ENCODE peak calls at places on chromosomes 2 and 18, in five cellular contexts. C, I, T, Q and U are unnamed samples.

GRCh38 chr2:12549641-12550040 is 167.1 kb upstream of the TRIB2 start:
- DNase-seq in C (no peak), I (peak; percentile 33), T (no peak), Q (no peak), U (no peak)

GRCh38 chr18:49250819-49251388 is 209.5 kb downstream of the DYM start:
- DNase-seq in C (no peak), I (peak; percentile 49), T (no peak), Q (no peak), U (no peak)

GRCh38 chr18:79871026-79871390 is 73.3 kb downstream of the KCNG2 start:
- DNase-seq in C (no peak), I (no peak), T (no peak), Q (no peak), U (peak; percentile 48)

GRCh38 chr18:76592096-76592495 is 97.1 kb upstream of the ZNF516 start:
- DNase-seq in C (no peak), I (no peak), T (no peak), Q (no peak), U (no peak)

GRCh38 chr2:95344208-95344570 is 47.0 kb downstream of the KCNIP3 start:
- DNase-seq in C (no peak), I (no peak), T (peak; percentile 4), Q (no peak), U (peak; percentile 35)

GRCh38 chr2:10982931-10983701 is 71.4 kb downstream of the KCNF1 start:
- DNase-seq in C (no peak), I (no peak), T (no peak), Q (no peak), U (peak; percentile 45)

GRCh38 chr2:230775737-230776136 is 63.1 kb downstream of the CAB39 start:
- DNase-seq in C (no peak), I (no peak), T (no peak), Q (no peak), U (no peak)

GRCh38 chr2:170155723-170156253 is 22.2 kb upstream of the MYO3B start:
- DNase-seq in C (no peak), I (no peak), T (no peak), Q (no peak), U (no peak)

GRCh38 chr18:75083131-75083530 is 125.8 kb downstream of the PTGR3 start:
- DNase-seq in C (no peak), I (no peak), T (no peak), Q (no peak), U (no peak)

GRCh38 chr2:222399038-222399783 is 25.1 kb upstream of the SGPP2 start:
- DNase-seq in C (no peak), I (no peak), T (no peak), Q (no peak), U (no peak)

GRCh38 chr2:10426726-10427567 is 21.2 kb downstream of the ODC1 start:
- DNase-seq in C (no peak), I (no peak), T (no peak), Q (no peak), U (no peak)

GRCh38 chr2:136436921-136437320 is 319.0 kb upstream of the CXCR4 start:
- DNase-seq in C (no peak), I (no peak), T (no peak), Q (no peak), U (no peak)

GRCh38 chr2:40330086-40330485 is 121.8 kb downstream of the SLC8A1 start:
- DNase-seq in C (no peak), I (no peak), T (no peak), Q (no peak), U (no peak)

GRCh38 chr2:33134764-33135560 is 188.2 kb downstream of the LTBP1 start:
- DNase-seq in C (no peak), I (no peak), T (no peak), Q (no peak), U (no peak)

GRCh38 chr2:197946562-197946961 is 142.2 kb downstream of the PLCL1 start:
- DNase-seq in C (no peak), I (peak; percentile 47), T (no peak), Q (no peak), U (no peak)

GRCh38 chr2:224072541-224073188 is 33.6 kb upstream of the SERPINE2 start:
- DNase-seq in C (no peak), I (peak; percentile 37), T (peak; percentile 55), Q (no peak), U (no peak)

GRCh38 chr2:160380613-160381012 is 113.0 kb downstream of the RBMS1 start:
- DNase-seq in C (no peak), I (no peak), T (no peak), Q (no peak), U (no peak)

GRCh38 chr2:64799592-64800252 is 146.0 kb upstream of the SERTAD2 start:
- DNase-seq in C (no peak), I (peak; percentile 20), T (no peak), Q (no peak), U (no peak)

GRCh38 chr2:38178556-38179419 is 102.8 kb upstream of the CYP1B1 start:
- DNase-seq in C (no peak), I (peak; percentile 96), T (no peak), Q (no peak), U (no peak)

GRCh38 chr2:236744316-236745105 is 174.9 kb downstream of the ACKR3 start:
- DNase-seq in C (no peak), I (peak; percentile 99), T (no peak), Q (no peak), U (no peak)

GRCh38 chr18:37398248-37398920 is 167.2 kb downstream of the CELF4 start:
- DNase-seq in C (no peak), I (no peak), T (no peak), Q (no peak), U (no peak)